ENCODE peak calls at places on chromosome 1, in four cellular contexts. Q is mesendoderm, X is choroid plexus epithelial cell, I is AG04450. W is an unnamed sample.

GRCh38 chr1:156551866-156552265 is 20.5 kb downstream of the IQGAP3 start:
- DNase-seq in I (no peak), X (no peak), Q (no peak), W (no peak)

GRCh38 chr1:1927751-1928150 is 8.7 kb upstream of the TMEM52 start:
- DNase-seq in I (no peak), Q (no peak), X (no peak), W (no peak)

GRCh38 chr1:89939693-89940438 is 55.0 kb upstream of the ZNF326 start:
- DNase-seq in I (no peak), Q (peak), X (no peak), W (no peak)

GRCh38 chr1:218711884-218712674 is 366.9 kb downstream of the TGFB2 start:
- DNase-seq in I (no peak), Q (no peak), X (peak), W (peak)

GRCh38 chr1:51605961-51606723 is 10.8 kb upstream of the OSBPL9 start:
- DNase-seq in X (no peak), Q (no peak), I (no peak), W (no peak)

GRCh38 chr1:116243673-116244101 is 129.4 kb upstream of the ATP1A1 start:
- DNase-seq in I (no peak), Q (no peak), X (no peak), W (no peak)

GRCh38 chr1:203336097-203336496 is 14.8 kb downstream of the FMOD start:
- DNase-seq in X (no peak), I (no peak), Q (no peak), W (no peak)

GRCh38 chr1:62142550-62142949 is 52.1 kb upstream of the L1TD1 start:
- DNase-seq in X (no peak), Q (peak), I (no peak), W (no peak)

GRCh38 chr1:227333423-227333822 is 15.1 kb upstream of the CDC42BPA start:
- DNase-seq in Q (no peak), I (no peak), X (no peak), W (no peak)

GRCh38 chr1:212037900-212038299 is 2.4 kb downstream of the DTL start:
- DNase-seq in X (no peak), I (no peak), Q (no peak), W (no peak)

GRCh38 chr1:110337704-110338199 is 1.4 kb upstream of the RBM15 start:
- DNase-seq in I (no peak), X (no peak), Q (peak), W (no peak)

GRCh38 chr1:167711797-167712196 is 10.0 kb upstream of the MPZL1 start:
- DNase-seq in I (no peak), X (no peak), Q (no peak), W (no peak)

GRCh38 chr1:151157067-151157531 is 650 bp downstream of the TNFAIP8L2 start:
- DNase-seq in Q (no peak), I (no peak), X (no peak), W (no peak)

GRCh38 chr1:197598935-197599334 is 176.3 kb downstream of the DENND1B start:
- DNase-seq in I (no peak), Q (no peak), X (no peak), W (no peak)

GRCh38 chr1:160675641-160676410 is 29.0 kb upstream of the SLAMF1 start:
- DNase-seq in I (peak), Q (peak), X (peak), W (peak)

GRCh38 chr1:108125312-108126138 is 74.6 kb downstream of the SLC25A24 start:
- DNase-seq in Q (peak), X (peak), I (peak), W (peak)

GRCh38 chr1:33897092-33897725 is 33.3 kb downstream of the HMGB4 start:
- DNase-seq in Q (no peak), X (no peak), I (no peak), W (no peak)

GRCh38 chr1:116099379-116099778 is 11.8 kb upstream of the MAB21L3 start:
- DNase-seq in X (no peak), I (no peak), Q (no peak), W (no peak)

GRCh38 chr1:78081980-78082860 is 36.5 kb downstream of the GIPC2 start:
- DNase-seq in X (peak), Q (no peak), I (no peak), W (no peak)

GRCh38 chr1:53111693-53112092 is 30.7 kb downstream of the SLC1A7 start:
- DNase-seq in I (no peak), X (no peak), Q (no peak), W (no peak)

GRCh38 chr1:101302831-101303511 is 66.2 kb downstream of the S1PR1 start:
- DNase-seq in Q (no peak), X (no peak), I (no peak), W (no peak)

GRCh38 chr1:2602311-2602835 is 15.8 kb downstream of the PRXL2B start:
- DNase-seq in Q (no peak), X (no peak), I (no peak), W (no peak)

GRCh38 chr1:11858968-11859871 is 475 bp upstream of the NPPB start:
- DNase-seq in X (peak), Q (peak), I (no peak), W (peak)

GRCh38 chr1:192747305-192747704 is 61.5 kb upstream of the RGS2 start:
- DNase-seq in Q (no peak), I (no peak), X (peak), W (peak)

GRCh38 chr1:27306892-27307850 is 14.8 kb upstream of the TMEM222 start:
- DNase-seq in Q (peak), X (peak), I (no peak), W (no peak)

GRCh38 chr1:15303912-15304311 is 56.9 kb downstream of the FHAD1 start:
- DNase-seq in I (no peak), X (no peak), Q (no peak), W (no peak)

GRCh38 chr1:151611288-151611790 is 511 bp upstream of the SNX27 start:
- DNase-seq in I (no peak), X (peak), Q (peak), W (peak)

GRCh38 chr1:150557065-150557600 is 7.9 kb downstream of the ADAMTSL4 start:
- DNase-seq in X (no peak), I (no peak), Q (no peak), W (no peak)

GRCh38 chr1:174408142-174408541 is 39.6 kb upstream of the GPR52 start:
- DNase-seq in I (no peak), Q (no peak), X (no peak), W (no peak)

GRCh38 chr1:201459775-201460174 is 9.2 kb downstream of the PHLDA3 start:
- DNase-seq in Q (no peak), X (no peak), I (no peak), W (no peak)

GRCh38 chr1:8463144-8463927 is 145.4 kb downstream of the SLC45A1 start:
- DNase-seq in I (peak), X (peak), Q (peak), W (peak)

GRCh38 chr1:100075773-100076172 is 57.0 kb downstream of the SASS6 start:
- DNase-seq in X (peak), I (no peak), Q (no peak), W (no peak)

GRCh38 chr1:32240140-32240951 is 6.7 kb upstream of the FAM167B start:
- DNase-seq in I (no peak), X (no peak), Q (peak), W (no peak)
- H3K4me3 ChIP-seq in I (peak), X (peak), Q (peak), W (peak)

GRCh38 chr1:214546886-214547641 is 4.3 kb downstream of the PTPN14 start:
- DNase-seq in Q (no peak), I (no peak), X (no peak), W (no peak)
- H3K4me3 ChIP-seq in Q (no peak), I (no peak), X (no peak), W (no peak)

GRCh38 chr1:98692482-98692881 is 31.0 kb downstream of the SNX7 start:
- DNase-seq in Q (no peak), X (no peak), I (no peak), W (no peak)
- H3K4me3 ChIP-seq in Q (no peak), X (no peak), I (no peak), W (no peak)

GRCh38 chr1:228486596-228487335 is 416 bp upstream of the RNF187 start:
- DNase-seq in I (peak), Q (peak), X (peak), W (peak)
- H3K4me3 ChIP-seq in I (peak), Q (peak), X (peak), W (peak)